ENCODE peak calls at places on chromosomes 4 and X, in nine cellular contexts. One of them, this sample, is unnamed.

GRCh38 chrX:118448273-118448783 is 47.3 kb upstream of the DOCK11 start:
- DNase-seq in A549: no peak
- DNase-seq in SK-N-SH: no peak
- DNase-seq in GM12878: no peak
- DNase-seq in suprapubic skin: no peak
- DNase-seq in K562: no peak
- DNase-seq in tibial nerve: no peak
- DNase-seq in stomach: no peak
- DNase-seq in ovary: no peak
- DNase-seq in this sample: no peak

GRCh38 chr4:106366026-106366425 is 2.6 kb downstream of the GIMD1 start:
- DNase-seq in GM12878: no peak
- DNase-seq in K562: no peak
- DNase-seq in SK-N-SH: no peak
- DNase-seq in suprapubic skin: no peak
- DNase-seq in A549: no peak
- DNase-seq in stomach: no peak
- DNase-seq in tibial nerve: no peak
- DNase-seq in ovary: no peak
- DNase-seq in this sample: no peak

GRCh38 chr4:182916483-182917181 is 554 bp downstream of the DCTD start:
- DNase-seq in K562: peak
- DNase-seq in stomach: peak
- DNase-seq in A549: peak
- DNase-seq in ovary: peak
- DNase-seq in suprapubic skin: no peak
- DNase-seq in tibial nerve: peak
- DNase-seq in SK-N-SH: no peak
- DNase-seq in GM12878: no peak
- DNase-seq in this sample: peak

GRCh38 chr4:39719804-39720580 is 22.1 kb downstream of the UBE2K start:
- DNase-seq in GM12878: no peak
- DNase-seq in SK-N-SH: no peak
- DNase-seq in stomach: no peak
- DNase-seq in ovary: no peak
- DNase-seq in A549: no peak
- DNase-seq in K562: no peak
- DNase-seq in tibial nerve: no peak
- DNase-seq in suprapubic skin: no peak
- DNase-seq in this sample: no peak

GRCh38 chr4:186727977-186728519 is 4.4 kb upstream of the FAT1 start:
- DNase-seq in GM12878: no peak
- DNase-seq in SK-N-SH: no peak
- DNase-seq in A549: no peak
- DNase-seq in ovary: no peak
- DNase-seq in tibial nerve: no peak
- DNase-seq in suprapubic skin: no peak
- DNase-seq in stomach: no peak
- DNase-seq in K562: no peak
- DNase-seq in this sample: no peak

GRCh38 chr4:11496313-11496956 is 67.7 kb upstream of the HS3ST1 start:
- DNase-seq in tibial nerve: no peak
- DNase-seq in ovary: no peak
- DNase-seq in suprapubic skin: no peak
- DNase-seq in K562: no peak
- DNase-seq in GM12878: no peak
- DNase-seq in A549: no peak
- DNase-seq in stomach: no peak
- DNase-seq in SK-N-SH: no peak
- DNase-seq in this sample: no peak

GRCh38 chr4:39820186-39820585 is 122.2 kb downstream of the UBE2K start:
- DNase-seq in stomach: no peak
- DNase-seq in suprapubic skin: peak
- DNase-seq in tibial nerve: no peak
- DNase-seq in GM12878: no peak
- DNase-seq in A549: no peak
- DNase-seq in ovary: no peak
- DNase-seq in SK-N-SH: no peak
- DNase-seq in K562: no peak
- DNase-seq in this sample: no peak

GRCh38 chr4:104989363-104989762 is 157.3 kb upstream of the TET2 start:
- DNase-seq in stomach: no peak
- DNase-seq in tibial nerve: no peak
- DNase-seq in A549: no peak
- DNase-seq in SK-N-SH: no peak
- DNase-seq in K562: no peak
- DNase-seq in suprapubic skin: no peak
- DNase-seq in ovary: no peak
- DNase-seq in GM12878: no peak
- DNase-seq in this sample: no peak

GRCh38 chr4:15239866-15240265 is 188.0 kb upstream of the C1QTNF7 start:
- DNase-seq in GM12878: no peak
- DNase-seq in SK-N-SH: no peak
- DNase-seq in suprapubic skin: no peak
- DNase-seq in stomach: no peak
- DNase-seq in K562: no peak
- DNase-seq in ovary: no peak
- DNase-seq in tibial nerve: peak
- DNase-seq in A549: no peak
- DNase-seq in this sample: no peak

GRCh38 chrX:129982300-129983246 is at the start of gene BCORL1:
- DNase-seq in ovary: peak
- DNase-seq in tibial nerve: peak
- DNase-seq in A549: peak
- DNase-seq in GM12878: peak
- DNase-seq in suprapubic skin: peak
- DNase-seq in SK-N-SH: peak
- DNase-seq in stomach: peak
- DNase-seq in K562: peak
- DNase-seq in this sample: peak

GRCh38 chr4:42150653-42151567 is 1.5 kb downstream of the BEND4 start:
- DNase-seq in SK-N-SH: peak
- DNase-seq in GM12878: no peak
- DNase-seq in stomach: no peak
- DNase-seq in tibial nerve: no peak
- DNase-seq in suprapubic skin: no peak
- DNase-seq in A549: no peak
- DNase-seq in ovary: no peak
- DNase-seq in K562: no peak
- DNase-seq in this sample: peak

GRCh38 chr4:106502106-106502699 is 133.6 kb upstream of the GIMD1 start:
- DNase-seq in stomach: peak
- DNase-seq in SK-N-SH: peak
- DNase-seq in GM12878: no peak
- DNase-seq in tibial nerve: peak
- DNase-seq in K562: peak
- DNase-seq in suprapubic skin: no peak
- DNase-seq in A549: peak
- DNase-seq in ovary: peak
- DNase-seq in this sample: peak

GRCh38 chrX:20637351-20637750 is 370.6 kb upstream of the RPS6KA3 start:
- DNase-seq in stomach: no peak
- DNase-seq in tibial nerve: no peak
- DNase-seq in A549: no peak
- DNase-seq in SK-N-SH: no peak
- DNase-seq in K562: no peak
- DNase-seq in GM12878: no peak
- DNase-seq in ovary: no peak
- DNase-seq in suprapubic skin: no peak
- DNase-seq in this sample: no peak

GRCh38 chr4:186844059-186844681 is 120.5 kb upstream of the FAT1 start:
- DNase-seq in ovary: no peak
- DNase-seq in K562: peak
- DNase-seq in GM12878: no peak
- DNase-seq in tibial nerve: peak
- DNase-seq in stomach: no peak
- DNase-seq in suprapubic skin: no peak
- DNase-seq in A549: no peak
- DNase-seq in SK-N-SH: no peak
- DNase-seq in this sample: no peak

GRCh38 chr4:182862166-182862875 is 54.9 kb downstream of the DCTD start:
- DNase-seq in tibial nerve: no peak
- DNase-seq in SK-N-SH: no peak
- DNase-seq in GM12878: no peak
- DNase-seq in stomach: peak
- DNase-seq in A549: no peak
- DNase-seq in ovary: no peak
- DNase-seq in suprapubic skin: no peak
- DNase-seq in K562: peak
- DNase-seq in this sample: no peak

GRCh38 chr4:38315296-38315695 is 348.7 kb upstream of the KLF3 start:
- DNase-seq in K562: no peak
- DNase-seq in GM12878: no peak
- DNase-seq in stomach: no peak
- DNase-seq in A549: no peak
- DNase-seq in tibial nerve: no peak
- DNase-seq in suprapubic skin: no peak
- DNase-seq in ovary: no peak
- DNase-seq in SK-N-SH: no peak
- DNase-seq in this sample: no peak

GRCh38 chr4:155673453-155673979 is 6.9 kb downstream of the GUCY1A1 start:
- DNase-seq in stomach: no peak
- DNase-seq in K562: no peak
- DNase-seq in SK-N-SH: no peak
- DNase-seq in GM12878: no peak
- DNase-seq in A549: no peak
- DNase-seq in ovary: no peak
- DNase-seq in suprapubic skin: no peak
- DNase-seq in tibial nerve: no peak
- DNase-seq in this sample: no peak

GRCh38 chr4:155678011-155678410 is 11.4 kb downstream of the GUCY1A1 start:
- DNase-seq in A549: no peak
- DNase-seq in tibial nerve: no peak
- DNase-seq in suprapubic skin: no peak
- DNase-seq in SK-N-SH: no peak
- DNase-seq in ovary: no peak
- DNase-seq in K562: no peak
- DNase-seq in stomach: no peak
- DNase-seq in GM12878: no peak
- DNase-seq in this sample: no peak

GRCh38 chr4:155674669-155675071 is 8.0 kb downstream of the GUCY1A1 start:
- DNase-seq in tibial nerve: no peak
- DNase-seq in ovary: no peak
- DNase-seq in SK-N-SH: no peak
- DNase-seq in stomach: no peak
- DNase-seq in K562: no peak
- DNase-seq in suprapubic skin: no peak
- DNase-seq in GM12878: no peak
- DNase-seq in A549: no peak
- DNase-seq in this sample: no peak

GRCh38 chr4:155676430-155676825 is 9.8 kb downstream of the GUCY1A1 start:
- DNase-seq in SK-N-SH: no peak
- DNase-seq in A549: no peak
- DNase-seq in tibial nerve: no peak
- DNase-seq in stomach: no peak
- DNase-seq in ovary: no peak
- DNase-seq in K562: no peak
- DNase-seq in GM12878: no peak
- DNase-seq in suprapubic skin: no peak
- DNase-seq in this sample: no peak

GRCh38 chr4:155675709-155676429 is 9.2 kb downstream of the GUCY1A1 start:
- DNase-seq in ovary: no peak
- DNase-seq in A549: no peak
- DNase-seq in tibial nerve: no peak
- DNase-seq in K562: no peak
- DNase-seq in stomach: no peak
- DNase-seq in SK-N-SH: no peak
- DNase-seq in suprapubic skin: no peak
- DNase-seq in GM12878: no peak
- DNase-seq in this sample: no peak
- H3K27ac ChIP-seq in ovary: no peak
- H3K27ac ChIP-seq in A549: no peak
- H3K27ac ChIP-seq in tibial nerve: no peak
- H3K27ac ChIP-seq in K562: no peak
- H3K27ac ChIP-seq in stomach: peak
- H3K27ac ChIP-seq in SK-N-SH: no peak
- H3K27ac ChIP-seq in suprapubic skin: peak
- H3K27ac ChIP-seq in GM12878: no peak
- H3K27ac ChIP-seq in this sample: peak

GRCh38 chr4:94455081-94455480 is 3.3 kb downstream of the PDLIM5 start:
- DNase-seq in suprapubic skin: peak
- DNase-seq in ovary: peak
- DNase-seq in A549: peak
- DNase-seq in tibial nerve: peak
- DNase-seq in SK-N-SH: no peak
- DNase-seq in GM12878: no peak
- DNase-seq in K562: peak
- DNase-seq in stomach: peak
- DNase-seq in this sample: peak
- TF ChIP-seq EP300 in suprapubic skin: no peak
- TF ChIP-seq EP300 in ovary: no peak
- TF ChIP-seq EP300 in A549: no peak
- TF ChIP-seq EP300 in tibial nerve: no peak
- TF ChIP-seq EP300 in SK-N-SH: no peak
- TF ChIP-seq EP300 in GM12878: no peak
- TF ChIP-seq EP300 in K562: no peak
- TF ChIP-seq EP300 in stomach: no peak
- TF ChIP-seq EP300 in this sample: no peak

GRCh38 chr4:179836179-179837075 is 2394.2 kb upstream of the AGA start:
- DNase-seq in tibial nerve: no peak
- DNase-seq in A549: no peak
- DNase-seq in ovary: no peak
- DNase-seq in suprapubic skin: no peak
- DNase-seq in SK-N-SH: no peak
- DNase-seq in K562: no peak
- DNase-seq in GM12878: no peak
- DNase-seq in stomach: no peak
- DNase-seq in this sample: no peak
- H3K27ac ChIP-seq in tibial nerve: no peak
- H3K27ac ChIP-seq in A549: no peak
- H3K27ac ChIP-seq in ovary: no peak
- H3K27ac ChIP-seq in suprapubic skin: no peak
- H3K27ac ChIP-seq in SK-N-SH: no peak
- H3K27ac ChIP-seq in K562: no peak
- H3K27ac ChIP-seq in GM12878: no peak
- H3K27ac ChIP-seq in stomach: no peak
- H3K27ac ChIP-seq in this sample: no peak

GRCh38 chr4:141039156-141039555 is 94.1 kb downstream of the RNF150 start:
- DNase-seq in ovary: no peak
- DNase-seq in tibial nerve: no peak
- DNase-seq in GM12878: no peak
- DNase-seq in suprapubic skin: no peak
- DNase-seq in K562: no peak
- DNase-seq in SK-N-SH: no peak
- DNase-seq in A549: no peak
- DNase-seq in stomach: no peak
- DNase-seq in this sample: no peak
- TF ChIP-seq EP300 in ovary: no peak
- TF ChIP-seq EP300 in tibial nerve: no peak
- TF ChIP-seq EP300 in GM12878: no peak
- TF ChIP-seq EP300 in suprapubic skin: no peak
- TF ChIP-seq EP300 in K562: no peak
- TF ChIP-seq EP300 in SK-N-SH: no peak
- TF ChIP-seq EP300 in A549: no peak
- TF ChIP-seq EP300 in stomach: no peak
- TF ChIP-seq EP300 in this sample: no peak

GRCh38 chr4:6992728-6993655 is 50.2 kb upstream of the TADA2B start:
- DNase-seq in SK-N-SH: peak
- DNase-seq in stomach: peak
- DNase-seq in ovary: no peak
- DNase-seq in suprapubic skin: no peak
- DNase-seq in A549: no peak
- DNase-seq in K562: no peak
- DNase-seq in tibial nerve: no peak
- DNase-seq in GM12878: no peak
- DNase-seq in this sample: no peak
- H3K27ac ChIP-seq in SK-N-SH: peak
- H3K27ac ChIP-seq in stomach: peak
- H3K27ac ChIP-seq in ovary: no peak
- H3K27ac ChIP-seq in suprapubic skin: peak
- H3K27ac ChIP-seq in A549: no peak
- H3K27ac ChIP-seq in K562: no peak
- H3K27ac ChIP-seq in tibial nerve: no peak
- H3K27ac ChIP-seq in GM12878: peak
- H3K27ac ChIP-seq in this sample: peak

This sample was measured in transverse colon.